ENCODE peak calls at places on chromosomes 11 and 22, in six cellular contexts. One of them, this sample, is unnamed.

GRCh38 chr11:111912535-111912934 is at the start of gene HSPB2:
- DNase-seq in stimulated activated naive CD8-positive, alpha-beta T cell treated with anti-CD3 and anti-CD28 coated beads, Interleukin-15, Interleukin-2, amounts not matched to agents 100 U/mL and 50 U/mL, for 24 hours: no peak
- DNase-seq in NCI-H1105 treated with DMSO at 0.1 percent for 48 hours: no peak
- DNase-seq in NCI-H774: no peak
- DNase-seq in WTC11: no peak
- DNase-seq in NCI-H1436: no peak
- DNase-seq in this sample: peak

GRCh38 chr22:35883028-35883620 is 145.5 kb downstream of the RBFOX2 start:
- DNase-seq in stimulated activated naive CD8-positive, alpha-beta T cell treated with anti-CD3 and anti-CD28 coated beads, Interleukin-15, Interleukin-2, amounts not matched to agents 100 U/mL and 50 U/mL, for 24 hours: no peak
- DNase-seq in NCI-H1105 treated with DMSO at 0.1 percent for 48 hours: no peak
- DNase-seq in NCI-H774: no peak
- DNase-seq in WTC11: no peak
- DNase-seq in NCI-H1436: no peak
- DNase-seq in this sample: no peak

GRCh38 chr11:64856382-64857227 is 12.2 kb upstream of the CDC42BPG start:
- DNase-seq in stimulated activated naive CD8-positive, alpha-beta T cell treated with anti-CD3 and anti-CD28 coated beads, Interleukin-15, Interleukin-2, amounts not matched to agents 100 U/mL and 50 U/mL, for 24 hours: peak
- DNase-seq in NCI-H1105 treated with DMSO at 0.1 percent for 48 hours: no peak
- DNase-seq in NCI-H774: no peak
- DNase-seq in WTC11: no peak
- DNase-seq in NCI-H1436: no peak
- DNase-seq in this sample: no peak

GRCh38 chr11:64122411-64123101 is 43.4 kb downstream of the MACROD1 start:
- DNase-seq in stimulated activated naive CD8-positive, alpha-beta T cell treated with anti-CD3 and anti-CD28 coated beads, Interleukin-15, Interleukin-2, amounts not matched to agents 100 U/mL and 50 U/mL, for 24 hours: no peak
- DNase-seq in NCI-H1105 treated with DMSO at 0.1 percent for 48 hours: peak
- DNase-seq in NCI-H774: no peak
- DNase-seq in WTC11: no peak
- DNase-seq in NCI-H1436: peak
- DNase-seq in this sample: peak

GRCh38 chr11:61356701-61357100 is 5.0 kb downstream of the CYB561A3 start:
- DNase-seq in stimulated activated naive CD8-positive, alpha-beta T cell treated with anti-CD3 and anti-CD28 coated beads, Interleukin-15, Interleukin-2, amounts not matched to agents 100 U/mL and 50 U/mL, for 24 hours: peak
- DNase-seq in NCI-H1105 treated with DMSO at 0.1 percent for 48 hours: no peak
- DNase-seq in NCI-H774: no peak
- DNase-seq in WTC11: no peak
- DNase-seq in NCI-H1436: no peak
- DNase-seq in this sample: no peak

GRCh38 chr11:134452849-134453177 is 40.8 kb upstream of the B3GAT1 start:
- DNase-seq in stimulated activated naive CD8-positive, alpha-beta T cell treated with anti-CD3 and anti-CD28 coated beads, Interleukin-15, Interleukin-2, amounts not matched to agents 100 U/mL and 50 U/mL, for 24 hours: no peak
- DNase-seq in NCI-H1105 treated with DMSO at 0.1 percent for 48 hours: no peak
- DNase-seq in NCI-H774: no peak
- DNase-seq in WTC11: no peak
- DNase-seq in NCI-H1436: no peak
- DNase-seq in this sample: no peak

GRCh38 chr22:30088468-30088867 is 8.2 kb downstream of the HORMAD2 start:
- DNase-seq in stimulated activated naive CD8-positive, alpha-beta T cell treated with anti-CD3 and anti-CD28 coated beads, Interleukin-15, Interleukin-2, amounts not matched to agents 100 U/mL and 50 U/mL, for 24 hours: no peak
- DNase-seq in NCI-H1105 treated with DMSO at 0.1 percent for 48 hours: no peak
- DNase-seq in NCI-H774: no peak
- DNase-seq in WTC11: no peak
- DNase-seq in NCI-H1436: no peak
- DNase-seq in this sample: no peak

GRCh38 chr22:49229483-49230193 is 598.0 kb downstream of the BRD1 start:
- DNase-seq in stimulated activated naive CD8-positive, alpha-beta T cell treated with anti-CD3 and anti-CD28 coated beads, Interleukin-15, Interleukin-2, amounts not matched to agents 100 U/mL and 50 U/mL, for 24 hours: no peak
- DNase-seq in NCI-H1105 treated with DMSO at 0.1 percent for 48 hours: no peak
- DNase-seq in NCI-H774: peak
- DNase-seq in WTC11: no peak
- DNase-seq in NCI-H1436: peak
- DNase-seq in this sample: no peak

GRCh38 chr11:76740772-76741171 is 42.4 kb upstream of the TSKU start:
- DNase-seq in stimulated activated naive CD8-positive, alpha-beta T cell treated with anti-CD3 and anti-CD28 coated beads, Interleukin-15, Interleukin-2, amounts not matched to agents 100 U/mL and 50 U/mL, for 24 hours: no peak
- DNase-seq in NCI-H1105 treated with DMSO at 0.1 percent for 48 hours: no peak
- DNase-seq in NCI-H774: no peak
- DNase-seq in WTC11: no peak
- DNase-seq in NCI-H1436: no peak
- DNase-seq in this sample: no peak

GRCh38 chr11:30595929-30596328 is 9.8 kb upstream of the MPPED2 start:
- DNase-seq in stimulated activated naive CD8-positive, alpha-beta T cell treated with anti-CD3 and anti-CD28 coated beads, Interleukin-15, Interleukin-2, amounts not matched to agents 100 U/mL and 50 U/mL, for 24 hours: no peak
- DNase-seq in NCI-H1105 treated with DMSO at 0.1 percent for 48 hours: no peak
- DNase-seq in NCI-H774: no peak
- DNase-seq in WTC11: no peak
- DNase-seq in NCI-H1436: no peak
- DNase-seq in this sample: no peak

GRCh38 chr11:2272946-2273280 is 2.5 kb upstream of the ASCL2 start:
- DNase-seq in stimulated activated naive CD8-positive, alpha-beta T cell treated with anti-CD3 and anti-CD28 coated beads, Interleukin-15, Interleukin-2, amounts not matched to agents 100 U/mL and 50 U/mL, for 24 hours: no peak
- DNase-seq in NCI-H1105 treated with DMSO at 0.1 percent for 48 hours: no peak
- DNase-seq in NCI-H774: no peak
- DNase-seq in WTC11: no peak
- DNase-seq in NCI-H1436: no peak
- DNase-seq in this sample: no peak

GRCh38 chr22:29617922-29618629 is 14.6 kb downstream of the NF2 start:
- DNase-seq in stimulated activated naive CD8-positive, alpha-beta T cell treated with anti-CD3 and anti-CD28 coated beads, Interleukin-15, Interleukin-2, amounts not matched to agents 100 U/mL and 50 U/mL, for 24 hours: no peak
- DNase-seq in NCI-H1105 treated with DMSO at 0.1 percent for 48 hours: peak
- DNase-seq in NCI-H774: no peak
- DNase-seq in WTC11: no peak
- DNase-seq in NCI-H1436: no peak
- DNase-seq in this sample: no peak

GRCh38 chr11:876550-876949 is 33.9 kb downstream of the TSPAN4 start:
- DNase-seq in stimulated activated naive CD8-positive, alpha-beta T cell treated with anti-CD3 and anti-CD28 coated beads, Interleukin-15, Interleukin-2, amounts not matched to agents 100 U/mL and 50 U/mL, for 24 hours: no peak
- DNase-seq in NCI-H1105 treated with DMSO at 0.1 percent for 48 hours: peak
- DNase-seq in NCI-H774: no peak
- DNase-seq in WTC11: no peak
- DNase-seq in NCI-H1436: no peak
- DNase-seq in this sample: no peak

GRCh38 chr11:123033895-123034294 is 28.0 kb downstream of the HSPA8 start:
- DNase-seq in stimulated activated naive CD8-positive, alpha-beta T cell treated with anti-CD3 and anti-CD28 coated beads, Interleukin-15, Interleukin-2, amounts not matched to agents 100 U/mL and 50 U/mL, for 24 hours: no peak
- DNase-seq in NCI-H1105 treated with DMSO at 0.1 percent for 48 hours: no peak
- DNase-seq in NCI-H774: no peak
- DNase-seq in WTC11: no peak
- DNase-seq in NCI-H1436: no peak
- DNase-seq in this sample: peak

GRCh38 chr22:46073683-46074504 is 76.4 kb upstream of the PPARA start:
- DNase-seq in stimulated activated naive CD8-positive, alpha-beta T cell treated with anti-CD3 and anti-CD28 coated beads, Interleukin-15, Interleukin-2, amounts not matched to agents 100 U/mL and 50 U/mL, for 24 hours: no peak
- DNase-seq in NCI-H1105 treated with DMSO at 0.1 percent for 48 hours: peak
- DNase-seq in NCI-H774: no peak
- DNase-seq in WTC11: peak
- DNase-seq in NCI-H1436: peak
- DNase-seq in this sample: no peak

GRCh38 chr11:19686234-19686633 is 26.4 kb upstream of the NAV2 start:
- DNase-seq in stimulated activated naive CD8-positive, alpha-beta T cell treated with anti-CD3 and anti-CD28 coated beads, Interleukin-15, Interleukin-2, amounts not matched to agents 100 U/mL and 50 U/mL, for 24 hours: no peak
- DNase-seq in NCI-H1105 treated with DMSO at 0.1 percent for 48 hours: no peak
- DNase-seq in NCI-H774: no peak
- DNase-seq in WTC11: no peak
- DNase-seq in NCI-H1436: no peak
- DNase-seq in this sample: no peak

GRCh38 chr11:13030857-13031256 is 21.7 kb downstream of the RASSF10 start:
- DNase-seq in stimulated activated naive CD8-positive, alpha-beta T cell treated with anti-CD3 and anti-CD28 coated beads, Interleukin-15, Interleukin-2, amounts not matched to agents 100 U/mL and 50 U/mL, for 24 hours: no peak
- DNase-seq in NCI-H1105 treated with DMSO at 0.1 percent for 48 hours: no peak
- DNase-seq in NCI-H774: peak
- DNase-seq in WTC11: no peak
- DNase-seq in NCI-H1436: no peak
- DNase-seq in this sample: no peak

GRCh38 chr22:39290724-39291161 is 28.7 kb downstream of the RPL3 start:
- DNase-seq in stimulated activated naive CD8-positive, alpha-beta T cell treated with anti-CD3 and anti-CD28 coated beads, Interleukin-15, Interleukin-2, amounts not matched to agents 100 U/mL and 50 U/mL, for 24 hours: no peak
- DNase-seq in NCI-H1105 treated with DMSO at 0.1 percent for 48 hours: no peak
- DNase-seq in NCI-H774: no peak
- DNase-seq in WTC11: no peak
- DNase-seq in NCI-H1436: no peak
- DNase-seq in this sample: peak

GRCh38 chr11:85759915-85760314 is 51.0 kb downstream of the SYTL2 start:
- DNase-seq in stimulated activated naive CD8-positive, alpha-beta T cell treated with anti-CD3 and anti-CD28 coated beads, Interleukin-15, Interleukin-2, amounts not matched to agents 100 U/mL and 50 U/mL, for 24 hours: no peak
- DNase-seq in NCI-H1105 treated with DMSO at 0.1 percent for 48 hours: no peak
- DNase-seq in NCI-H774: no peak
- DNase-seq in WTC11: no peak
- DNase-seq in NCI-H1436: no peak
- DNase-seq in this sample: no peak

GRCh38 chr11:123194308-123195181 is 503 bp downstream of the CLMP start:
- DNase-seq in stimulated activated naive CD8-positive, alpha-beta T cell treated with anti-CD3 and anti-CD28 coated beads, Interleukin-15, Interleukin-2, amounts not matched to agents 100 U/mL and 50 U/mL, for 24 hours: no peak
- DNase-seq in NCI-H1105 treated with DMSO at 0.1 percent for 48 hours: peak
- DNase-seq in NCI-H774: no peak
- DNase-seq in WTC11: peak
- DNase-seq in NCI-H1436: no peak
- DNase-seq in this sample: peak

GRCh38 chr11:64531906-64532312 is 59.1 kb upstream of the SLC22A12 start:
- DNase-seq in stimulated activated naive CD8-positive, alpha-beta T cell treated with anti-CD3 and anti-CD28 coated beads, Interleukin-15, Interleukin-2, amounts not matched to agents 100 U/mL and 50 U/mL, for 24 hours: no peak
- DNase-seq in NCI-H1105 treated with DMSO at 0.1 percent for 48 hours: no peak
- DNase-seq in NCI-H774: no peak
- DNase-seq in WTC11: no peak
- DNase-seq in NCI-H1436: no peak
- DNase-seq in this sample: peak

GRCh38 chr11:11942668-11943067 is 65.8 kb downstream of the DKK3 start:
- DNase-seq in stimulated activated naive CD8-positive, alpha-beta T cell treated with anti-CD3 and anti-CD28 coated beads, Interleukin-15, Interleukin-2, amounts not matched to agents 100 U/mL and 50 U/mL, for 24 hours: no peak
- DNase-seq in NCI-H1105 treated with DMSO at 0.1 percent for 48 hours: no peak
- DNase-seq in NCI-H774: no peak
- DNase-seq in WTC11: no peak
- DNase-seq in NCI-H1436: no peak
- DNase-seq in this sample: no peak

GRCh38 chr11:66904055-66904454 is 47.2 kb downstream of the LRFN4 start:
- DNase-seq in stimulated activated naive CD8-positive, alpha-beta T cell treated with anti-CD3 and anti-CD28 coated beads, Interleukin-15, Interleukin-2, amounts not matched to agents 100 U/mL and 50 U/mL, for 24 hours: no peak
- DNase-seq in NCI-H1105 treated with DMSO at 0.1 percent for 48 hours: no peak
- DNase-seq in NCI-H774: no peak
- DNase-seq in WTC11: no peak
- DNase-seq in NCI-H1436: no peak
- DNase-seq in this sample: peak

GRCh38 chr22:46104170-46104880 is 46.0 kb upstream of the PPARA start:
- DNase-seq in stimulated activated naive CD8-positive, alpha-beta T cell treated with anti-CD3 and anti-CD28 coated beads, Interleukin-15, Interleukin-2, amounts not matched to agents 100 U/mL and 50 U/mL, for 24 hours: no peak
- DNase-seq in NCI-H1105 treated with DMSO at 0.1 percent for 48 hours: no peak
- DNase-seq in NCI-H774: no peak
- DNase-seq in WTC11: no peak
- DNase-seq in NCI-H1436: peak
- DNase-seq in this sample: no peak

GRCh38 chr22:21652010-21652546 is 10.0 kb downstream of the SDF2L1 start:
- DNase-seq in stimulated activated naive CD8-positive, alpha-beta T cell treated with anti-CD3 and anti-CD28 coated beads, Interleukin-15, Interleukin-2, amounts not matched to agents 100 U/mL and 50 U/mL, for 24 hours: peak
- DNase-seq in NCI-H1105 treated with DMSO at 0.1 percent for 48 hours: peak
- DNase-seq in NCI-H774: peak
- DNase-seq in WTC11: peak
- DNase-seq in NCI-H1436: peak
- DNase-seq in this sample: peak

GRCh38 chr11:77002776-77003175 is 31.4 kb upstream of the B3GNT6 start:
- DNase-seq in stimulated activated naive CD8-positive, alpha-beta T cell treated with anti-CD3 and anti-CD28 coated beads, Interleukin-15, Interleukin-2, amounts not matched to agents 100 U/mL and 50 U/mL, for 24 hours: no peak
- DNase-seq in NCI-H1105 treated with DMSO at 0.1 percent for 48 hours: no peak
- DNase-seq in NCI-H774: no peak
- DNase-seq in WTC11: no peak
- DNase-seq in NCI-H1436: no peak
- DNase-seq in this sample: no peak

GRCh38 chr22:30005213-30005857 is 74.9 kb upstream of the HORMAD2 start:
- DNase-seq in stimulated activated naive CD8-positive, alpha-beta T cell treated with anti-CD3 and anti-CD28 coated beads, Interleukin-15, Interleukin-2, amounts not matched to agents 100 U/mL and 50 U/mL, for 24 hours: peak
- DNase-seq in NCI-H1105 treated with DMSO at 0.1 percent for 48 hours: peak
- DNase-seq in NCI-H774: peak
- DNase-seq in WTC11: peak
- DNase-seq in NCI-H1436: peak
- DNase-seq in this sample: peak

GRCh38 chr11:65169164-65169641 is 830 bp upstream of the SPDYC start:
- DNase-seq in stimulated activated naive CD8-positive, alpha-beta T cell treated with anti-CD3 and anti-CD28 coated beads, Interleukin-15, Interleukin-2, amounts not matched to agents 100 U/mL and 50 U/mL, for 24 hours: no peak
- DNase-seq in NCI-H1105 treated with DMSO at 0.1 percent for 48 hours: no peak
- DNase-seq in NCI-H774: no peak
- DNase-seq in WTC11: no peak
- DNase-seq in NCI-H1436: no peak
- DNase-seq in this sample: no peak

GRCh38 chr22:32700186-32700882 is 101.2 kb upstream of the TIMP3 start:
- DNase-seq in stimulated activated naive CD8-positive, alpha-beta T cell treated with anti-CD3 and anti-CD28 coated beads, Interleukin-15, Interleukin-2, amounts not matched to agents 100 U/mL and 50 U/mL, for 24 hours: no peak
- DNase-seq in NCI-H1105 treated with DMSO at 0.1 percent for 48 hours: no peak
- DNase-seq in NCI-H774: no peak
- DNase-seq in WTC11: no peak
- DNase-seq in NCI-H1436: no peak
- DNase-seq in this sample: no peak

GRCh38 chr11:117181586-117182550 is 3.3 kb downstream of the SIDT2 start:
- DNase-seq in stimulated activated naive CD8-positive, alpha-beta T cell treated with anti-CD3 and anti-CD28 coated beads, Interleukin-15, Interleukin-2, amounts not matched to agents 100 U/mL and 50 U/mL, for 24 hours: no peak
- DNase-seq in NCI-H1105 treated with DMSO at 0.1 percent for 48 hours: no peak
- DNase-seq in NCI-H774: no peak
- DNase-seq in WTC11: no peak
- DNase-seq in NCI-H1436: no peak
- DNase-seq in this sample: no peak

GRCh38 chr22:24952837-24953293 is 349 bp downstream of the KIAA1671 start:
- DNase-seq in stimulated activated naive CD8-positive, alpha-beta T cell treated with anti-CD3 and anti-CD28 coated beads, Interleukin-15, Interleukin-2, amounts not matched to agents 100 U/mL and 50 U/mL, for 24 hours: no peak
- DNase-seq in NCI-H1105 treated with DMSO at 0.1 percent for 48 hours: peak
- DNase-seq in NCI-H774: no peak
- DNase-seq in WTC11: peak
- DNase-seq in NCI-H1436: no peak
- DNase-seq in this sample: peak

GRCh38 chr11:121626507-121626875 is 173.7 kb upstream of the SORL1-AS1 start:
- DNase-seq in stimulated activated naive CD8-positive, alpha-beta T cell treated with anti-CD3 and anti-CD28 coated beads, Interleukin-15, Interleukin-2, amounts not matched to agents 100 U/mL and 50 U/mL, for 24 hours: no peak
- DNase-seq in NCI-H1105 treated with DMSO at 0.1 percent for 48 hours: no peak
- DNase-seq in NCI-H774: no peak
- DNase-seq in WTC11: no peak
- DNase-seq in NCI-H1436: no peak
- DNase-seq in this sample: no peak

GRCh38 chr22:44360306-44360685 is 47.5 kb upstream of the SHISAL1 start:
- DNase-seq in stimulated activated naive CD8-positive, alpha-beta T cell treated with anti-CD3 and anti-CD28 coated beads, Interleukin-15, Interleukin-2, amounts not matched to agents 100 U/mL and 50 U/mL, for 24 hours: no peak
- DNase-seq in NCI-H1105 treated with DMSO at 0.1 percent for 48 hours: no peak
- DNase-seq in NCI-H774: no peak
- DNase-seq in WTC11: no peak
- DNase-seq in NCI-H1436: no peak
- DNase-seq in this sample: peak

GRCh38 chr11:48096588-48097525 is 116.5 kb downstream of the PTPRJ start:
- DNase-seq in stimulated activated naive CD8-positive, alpha-beta T cell treated with anti-CD3 and anti-CD28 coated beads, Interleukin-15, Interleukin-2, amounts not matched to agents 100 U/mL and 50 U/mL, for 24 hours: no peak
- DNase-seq in NCI-H1105 treated with DMSO at 0.1 percent for 48 hours: no peak
- DNase-seq in NCI-H774: no peak
- DNase-seq in WTC11: no peak
- DNase-seq in NCI-H1436: no peak
- DNase-seq in this sample: peak

GRCh38 chr11:129067454-129067853 is 124.7 kb downstream of the ARHGAP32 start:
- DNase-seq in stimulated activated naive CD8-positive, alpha-beta T cell treated with anti-CD3 and anti-CD28 coated beads, Interleukin-15, Interleukin-2, amounts not matched to agents 100 U/mL and 50 U/mL, for 24 hours: no peak
- DNase-seq in NCI-H1105 treated with DMSO at 0.1 percent for 48 hours: no peak
- DNase-seq in NCI-H774: no peak
- DNase-seq in WTC11: no peak
- DNase-seq in NCI-H1436: no peak
- DNase-seq in this sample: no peak

GRCh38 chr11:111631034-111631665 is 28.9 kb downstream of the SIK2 start:
- DNase-seq in stimulated activated naive CD8-positive, alpha-beta T cell treated with anti-CD3 and anti-CD28 coated beads, Interleukin-15, Interleukin-2, amounts not matched to agents 100 U/mL and 50 U/mL, for 24 hours: no peak
- DNase-seq in NCI-H1105 treated with DMSO at 0.1 percent for 48 hours: no peak
- DNase-seq in NCI-H774: no peak
- DNase-seq in WTC11: no peak
- DNase-seq in NCI-H1436: no peak
- DNase-seq in this sample: no peak

GRCh38 chr22:41021039-41021654 is 70.0 kb downstream of the RBX1 start:
- DNase-seq in stimulated activated naive CD8-positive, alpha-beta T cell treated with anti-CD3 and anti-CD28 coated beads, Interleukin-15, Interleukin-2, amounts not matched to agents 100 U/mL and 50 U/mL, for 24 hours: peak
- DNase-seq in NCI-H1105 treated with DMSO at 0.1 percent for 48 hours: no peak
- DNase-seq in NCI-H774: no peak
- DNase-seq in WTC11: peak
- DNase-seq in NCI-H1436: no peak
- DNase-seq in this sample: peak

GRCh38 chr22:42188808-42189447 is 58.3 kb upstream of the CYP2D6 start:
- DNase-seq in stimulated activated naive CD8-positive, alpha-beta T cell treated with anti-CD3 and anti-CD28 coated beads, Interleukin-15, Interleukin-2, amounts not matched to agents 100 U/mL and 50 U/mL, for 24 hours: no peak
- DNase-seq in NCI-H1105 treated with DMSO at 0.1 percent for 48 hours: no peak
- DNase-seq in NCI-H774: no peak
- DNase-seq in WTC11: no peak
- DNase-seq in NCI-H1436: no peak
- DNase-seq in this sample: no peak